ENCODE peak calls at places on chromosome 13, in four cellular contexts. N is SK-N-SH; S is SJSA1; F is CD4-positive, CD25-positive, alpha-beta regulatory T cell. G is an unnamed sample.

GRCh38 chr13:51315658-51316057 is 23.8 kb upstream of the SERPINE3 start:
- DNase-seq in N (no peak), S (no peak), F (no peak), G (peak; percentile 35)

GRCh38 chr13:93472296-93472695 is 245.7 kb downstream of the GPC6 start:
- DNase-seq in N (no peak), S (no peak), F (no peak), G (no peak)

GRCh38 chr13:66162470-66162869 is 1067.7 kb downstream of the PCDH9 start:
- DNase-seq in N (no peak), S (no peak), F (no peak), G (no peak)

GRCh38 chr13:30880756-30881155 is 25.3 kb upstream of the MEDAG start:
- DNase-seq in N (no peak), S (peak; percentile 53), F (no peak), G (no peak)

GRCh38 chr13:96075953-96076543 is 13.9 kb upstream of the HS6ST3 start:
- DNase-seq in N (peak; percentile 28), S (no peak), F (no peak), G (no peak)

GRCh38 chr13:23671902-23672301 is 101.7 kb downstream of the TNFRSF19 start:
- DNase-seq in N (no peak), S (no peak), F (no peak), G (no peak)

GRCh38 chr13:99626461-99627082 is 125.3 kb downstream of the TM9SF2 start:
- DNase-seq in N (no peak), S (peak; percentile 83), F (no peak), G (no peak)

GRCh38 chr13:95494082-95494681 is 58.3 kb upstream of the CLDN10 start:
- DNase-seq in N (peak; percentile 62), S (no peak), F (no peak), G (no peak)

GRCh38 chr13:108944760-108945159 is 315.3 kb downstream of the MYO16 start:
- DNase-seq in N (no peak), S (no peak), F (no peak), G (no peak)

GRCh38 chr13:34502011-34502410 is 440.1 kb upstream of the NBEA start:
- DNase-seq in N (no peak), S (no peak), F (no peak), G (no peak)

GRCh38 chr13:69474286-69474685 is 633.3 kb upstream of the ATXN8OS start:
- DNase-seq in N (no peak), S (no peak), F (no peak), G (no peak)

GRCh38 chr13:99124695-99125334 is 75.8 kb upstream of the UBAC2 start:
- DNase-seq in N (no peak), S (peak; percentile 69), F (no peak), G (no peak)

GRCh38 chr13:98839826-98840769 is 87.6 kb upstream of the SLC15A1 start:
- DNase-seq in N (peak; percentile 72), S (peak; percentile 95), F (no peak), G (peak; percentile 92)

GRCh38 chr13:77535448-77535847 is at the start of gene SCEL:
- DNase-seq in N (no peak), S (no peak), F (no peak), G (no peak)

GRCh38 chr13:24671367-24672117 is 8.7 kb upstream of the ATP12A start:
- DNase-seq in N (peak; percentile 82), S (no peak), F (no peak), G (peak; percentile 84)

GRCh38 chr13:26727633-26728032 is 33.0 kb downstream of the GPR12 start:
- DNase-seq in N (no peak), S (no peak), F (no peak), G (no peak)

GRCh38 chr13:97298816-97299215 is 76.7 kb downstream of the MBNL2 start:
- DNase-seq in N (no peak), S (no peak), F (no peak), G (no peak)

GRCh38 chr13:106139407-106139806 is 396.1 kb downstream of the EFNB2 start:
- DNase-seq in N (no peak), S (no peak), F (no peak), G (no peak)

GRCh38 chr13:24663089-24663395 is 17.2 kb upstream of the ATP12A start:
- DNase-seq in N (no peak), S (no peak), F (no peak), G (no peak)

DNA sequence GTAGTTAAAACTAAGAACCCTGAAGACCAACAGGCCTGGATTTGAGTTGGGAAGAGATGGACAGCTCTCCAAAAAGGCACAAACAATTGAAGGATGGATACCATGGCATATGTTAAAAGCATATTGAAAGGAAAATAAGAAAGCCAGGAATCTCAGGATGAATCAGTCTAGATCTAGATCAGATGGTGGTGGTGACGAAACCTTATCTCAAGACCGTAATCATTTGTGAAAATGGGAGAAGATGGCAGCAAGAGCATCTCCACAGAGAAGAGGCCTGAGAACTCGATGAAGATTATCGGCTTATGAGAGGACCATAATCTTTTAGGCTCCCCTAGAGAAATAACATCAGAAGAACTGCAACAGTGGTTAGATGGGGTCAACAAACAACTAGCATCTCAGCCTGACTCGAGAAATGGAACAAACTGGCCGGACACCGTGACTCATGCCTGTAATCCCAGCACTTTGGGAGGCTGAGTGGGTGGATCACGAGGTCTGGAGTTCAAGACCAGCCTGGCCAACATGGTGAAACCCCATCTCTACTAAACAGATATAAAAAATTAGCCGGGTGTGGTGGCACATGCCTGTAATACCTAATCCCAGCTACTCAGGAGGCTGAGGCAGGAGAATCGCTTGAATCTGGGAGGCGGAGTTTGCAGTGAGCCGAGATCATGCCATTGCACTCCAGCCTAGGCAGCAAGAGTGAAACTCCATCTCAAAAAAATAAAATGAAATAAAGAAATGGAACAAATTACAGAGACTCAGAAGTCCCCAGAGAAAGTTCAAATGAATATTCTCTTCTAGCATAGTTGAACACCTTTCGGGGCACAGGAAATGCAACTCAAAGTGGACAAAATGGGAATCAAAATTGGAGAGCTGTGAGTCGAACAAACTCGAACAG is 47.6 kb downstream of the FOXO1 start:
- DNase-seq in N (no peak), S (no peak), F (no peak), G (no peak)
- H3K4me1 ChIP-seq in N (peaks cover 4% of the 10 kb centered on the region), S (no peaks in the 10 kb centered on the region), F (peaks cover 96% of the 10 kb centered on the region), G (peaks cover 6% of the 10 kb centered on the region)

GRCh38 chr13:47218611-47219010 is 321.8 kb upstream of the HTR2A start:
- DNase-seq in N (no peak), S (no peak), F (no peak), G (no peak)

GRCh38 chr13:47211106-47211505 is 314.3 kb upstream of the HTR2A start:
- DNase-seq in N (no peak), S (no peak), F (no peak), G (peak; percentile 79)

GRCh38 chr13:47213057-47213456 is 316.2 kb upstream of the HTR2A start:
- DNase-seq in N (no peak), S (no peak), F (no peak), G (no peak)

GRCh38 chr13:47216176-47216822 is 319.4 kb upstream of the HTR2A start:
- DNase-seq in N (no peak), S (no peak), F (no peak), G (no peak)

GRCh38 chr13:47215741-47216140 is 318.9 kb upstream of the HTR2A start:
- DNase-seq in N (no peak), S (peak; percentile 71), F (no peak), G (peak; percentile 55)
- H3K4me3 ChIP-seq in N (no peak overlapping the region), S (no peak overlapping the region), F (no peak overlapping the region), G (no peak overlapping the region)

DNA sequence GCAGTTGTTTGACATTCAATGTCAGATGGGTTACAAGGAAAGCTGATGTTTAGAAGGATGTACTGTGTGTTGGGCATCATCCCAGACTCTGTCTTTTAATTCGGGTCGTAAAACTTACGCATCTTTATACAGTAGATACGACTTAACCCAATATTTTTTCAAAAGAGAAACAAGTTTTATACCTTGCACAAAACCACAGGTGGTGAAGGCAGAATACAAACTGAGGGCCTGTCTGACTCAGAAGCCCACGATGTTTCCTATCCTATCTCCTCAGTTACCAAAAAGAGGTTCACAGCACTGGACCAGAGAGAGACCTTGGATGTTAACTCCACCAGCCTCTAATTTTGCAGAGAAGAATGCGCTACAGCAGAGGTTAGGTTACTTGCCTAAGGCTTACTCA is 477.0 kb downstream of the FOXO1 start:
- DNase-seq in N (no peak), S (no peak), F (no peak), G (no peak)
- H3K4me1 ChIP-seq in N (peaks cover 18% of the 10 kb centered on the region), S (no peaks in the 10 kb centered on the region), F (peaks cover 81% of the 10 kb centered on the region), G (peaks cover 14% of the 10 kb centered on the region)

GRCh38 chr13:47798194-47798593 is 202.9 kb downstream of the SUCLA2 start:
- DNase-seq in N (no peak), S (no peak), F (no peak), G (no peak)
- H3K4me3 ChIP-seq in N (no peak overlapping the region), S (no peak overlapping the region), F (no peak overlapping the region), G (no peak overlapping the region)

DNA sequence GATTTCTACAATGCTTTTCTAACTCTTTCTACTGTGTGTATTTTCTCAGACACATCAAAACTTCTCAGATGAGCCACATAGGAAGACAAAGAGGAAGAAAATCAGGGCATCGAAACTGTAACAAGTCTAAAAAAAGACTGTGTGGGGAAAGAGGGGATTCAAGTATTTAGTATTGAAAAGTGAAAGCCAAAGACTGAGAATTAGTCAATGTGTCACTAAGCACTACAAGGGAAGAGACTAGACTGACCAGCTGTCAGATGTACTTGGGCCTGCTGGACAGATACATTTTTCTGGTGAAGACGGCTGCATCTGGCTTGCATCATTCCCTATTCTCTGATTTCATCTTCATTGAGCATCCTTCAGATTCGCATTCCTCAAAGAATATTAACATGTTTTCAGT is 25.4 kb downstream of the COMMD6 start:
- DNase-seq in N (no peak), S (no peak), F (no peak), G (no peak)
- H3K4me1 ChIP-seq in N (no peaks in the 10 kb centered on the region), S (no peaks in the 10 kb centered on the region), F (no peaks in the 10 kb centered on the region), G (no peaks in the 10 kb centered on the region)

DNA sequence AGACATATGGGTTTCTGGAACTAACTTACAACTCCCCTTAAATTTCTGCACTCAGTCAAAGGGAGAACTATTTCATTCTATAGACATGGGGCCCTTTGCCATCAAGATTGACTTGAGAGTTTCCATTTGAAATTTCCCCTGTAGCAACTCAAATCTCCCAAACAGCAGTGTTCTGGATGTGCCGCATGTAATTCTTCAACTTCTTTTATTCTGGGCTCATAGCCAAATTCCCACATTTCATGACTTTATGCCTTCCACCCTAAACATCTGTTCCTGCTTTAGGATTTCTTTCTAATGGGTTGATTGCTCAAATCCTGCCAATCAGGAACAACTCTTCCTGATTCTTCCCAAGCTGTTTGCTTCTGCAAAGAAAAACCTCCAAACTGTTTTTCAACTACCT is 336.0 kb downstream of the TBC1D4 start:
- DNase-seq in N (no peak), S (no peak), F (no peak), G (no peak)
- H3K4me3 ChIP-seq in N (no peak overlapping the region), S (no peak overlapping the region), F (no peak overlapping the region), G (no peak overlapping the region)

G was measured in endodermal cell.